ENCODE peak calls at places on chromosomes 4 and X, in ten cellular contexts. V is upper lobe of right lung, K is psoas muscle, W is gastrocnemius medialis, I is heart right ventricle, X is endothelial cell of umbilical vein, Z is kidney, M is PC-3, J is transverse colon, C is vagina. U is an unnamed sample.

GRCh38 chrX:130184857-130185256 is 13.1 kb downstream of the RAB33A start:
- DNase-seq in V (no peak), K (no peak), W (no peak), I (no peak), X (no peak), Z (no peak), M (no peak), J (no peak), C (no peak), U (no peak)

GRCh38 chr4:69497886-69498395 is 2.2 kb upstream of the UGT2B4 start:
- DNase-seq in V (no peak), K (no peak), W (no peak), I (no peak), X (no peak), Z (no peak), M (peak), J (no peak), C (no peak), U (no peak)

GRCh38 chrX:136209016-136209738 is 42.0 kb downstream of the MAP7D3 start:
- DNase-seq in V (peak), K (peak), W (no peak), I (peak), X (peak), Z (no peak), M (peak), J (peak), C (no peak), U (peak)

GRCh38 chr4:149831656-149832208 is 16.1 kb upstream of the IQCM start:
- DNase-seq in V (no peak), K (no peak), W (no peak), I (no peak), X (no peak), Z (no peak), M (peak), J (no peak), C (no peak), U (no peak)

GRCh38 chr4:94439606-94440005 is 12.1 kb upstream of the PDLIM5 start:
- DNase-seq in V (no peak), K (no peak), W (no peak), I (no peak), X (peak), Z (no peak), M (no peak), J (no peak), C (no peak), U (no peak)

GRCh38 chr4:174210952-174211490 is 72.4 kb downstream of the FBXO8 start:
- DNase-seq in V (no peak), K (no peak), W (no peak), I (no peak), X (no peak), Z (no peak), M (peak), J (no peak), C (no peak), U (no peak)

GRCh38 chr4:158013858-158014257 is 159.0 kb downstream of the GASK1B start:
- DNase-seq in V (no peak), K (no peak), W (no peak), I (no peak), X (peak), Z (no peak), M (peak), J (no peak), C (no peak), U (no peak)

GRCh38 chr4:156312261-156312847 is 358.7 kb upstream of the CTSO start:
- DNase-seq in V (no peak), K (no peak), W (no peak), I (no peak), X (no peak), Z (no peak), M (no peak), J (no peak), C (no peak), U (no peak)

GRCh38 chr4:134551348-134551747 is 349.8 kb upstream of the PABPC4L start:
- DNase-seq in V (no peak), K (no peak), W (no peak), I (no peak), X (no peak), Z (no peak), M (no peak), J (no peak), C (no peak), U (no peak)

GRCh38 chrX:87808576-87809243 is 291.1 kb downstream of the KLHL4 start:
- DNase-seq in V (no peak), K (no peak), W (no peak), I (no peak), X (no peak), Z (peak), M (no peak), J (no peak), C (no peak), U (no peak)

GRCh38 chrX:130260316-130260715 is 8.4 kb downstream of the ZNF280C start:
- DNase-seq in V (no peak), K (no peak), W (no peak), I (no peak), X (no peak), Z (no peak), M (peak), J (no peak), C (no peak), U (no peak)

GRCh38 chr4:185549095-185549494 is 13.8 kb upstream of the PDLIM3 start:
- DNase-seq in V (no peak), K (no peak), W (no peak), I (no peak), X (no peak), Z (no peak), M (no peak), J (no peak), C (no peak), U (no peak)

GRCh38 chrX:134520860-134521390 is 61.0 kb downstream of the HPRT1 start:
- DNase-seq in V (no peak), K (no peak), W (no peak), I (no peak), X (peak), Z (no peak), M (peak), J (peak), C (peak), U (peak)

GRCh38 chr4:34733185-34733916 is 1511.0 kb downstream of the ARAP2 start:
- DNase-seq in V (no peak), K (peak), W (peak), I (no peak), X (no peak), Z (no peak), M (no peak), J (no peak), C (no peak), U (no peak)

GRCh38 chr4:53183754-53184153 is 182.1 kb downstream of the SCFD2 start:
- DNase-seq in V (no peak), K (no peak), W (no peak), I (no peak), X (no peak), Z (no peak), M (no peak), J (no peak), C (no peak), U (no peak)

GRCh38 chr4:188578657-188579056 is 439.4 kb downstream of the TRIML1 start:
- DNase-seq in V (no peak), K (no peak), W (no peak), I (no peak), X (no peak), Z (no peak), M (no peak), J (no peak), C (no peak), U (no peak)

GRCh38 chrX:5915783-5916182 is 312.9 kb downstream of the NLGN4X start:
- DNase-seq in V (no peak), K (no peak), W (no peak), I (no peak), X (no peak), Z (no peak), M (no peak), J (no peak), C (no peak), U (no peak)

GRCh38 chr4:8297141-8297601 is 27.6 kb downstream of the HTRA3 start:
- DNase-seq in V (peak), K (peak), W (no peak), I (no peak), X (no peak), Z (peak), M (no peak), J (no peak), C (no peak), U (no peak)

GRCh38 chrX:134631404-134632346 is 26.6 kb downstream of the PLAC1 start:
- DNase-seq in V (no peak), K (peak), W (no peak), I (no peak), X (no peak), Z (no peak), M (no peak), J (peak), C (peak), U (peak)

GRCh38 chr4:113811329-113811728 is 49.8 kb upstream of the CAMK2D start:
- DNase-seq in V (no peak), K (no peak), W (no peak), I (no peak), X (no peak), Z (no peak), M (no peak), J (no peak), C (no peak), U (no peak)

GRCh38 chr4:177441061-177441802 is 1.0 kb downstream of the AGA start:
- DNase-seq in V (no peak), K (no peak), W (no peak), I (no peak), X (no peak), Z (no peak), M (no peak), J (peak), C (no peak), U (no peak)

GRCh38 chrX:44143061-44143602 is 169.9 kb upstream of the NDP start:
- DNase-seq in V (no peak), K (no peak), W (no peak), I (no peak), X (no peak), Z (no peak), M (peak), J (no peak), C (no peak), U (no peak)

GRCh38 chr4:167452922-167453321 is 218.6 kb upstream of the SPOCK3 start:
- DNase-seq in V (no peak), K (no peak), W (no peak), I (no peak), X (no peak), Z (no peak), M (no peak), J (no peak), C (no peak), U (no peak)

GRCh38 chrX:10011991-10012390 is 44.8 kb downstream of the CLDN34 start:
- DNase-seq in V (peak), K (no peak), W (no peak), I (no peak), X (peak), Z (no peak), M (no peak), J (no peak), C (no peak), U (no peak)

GRCh38 chr4:54384563-54384962 is 155.5 kb downstream of the PDGFRA start:
- DNase-seq in V (no peak), K (no peak), W (no peak), I (no peak), X (peak), Z (no peak), M (peak), J (peak), C (no peak), U (peak)

GRCh38 chr4:174058846-174059245 is 224.6 kb downstream of the FBXO8 start:
- DNase-seq in V (no peak), K (no peak), W (no peak), I (no peak), X (no peak), Z (no peak), M (no peak), J (no peak), C (no peak), U (no peak)

GRCh38 chr4:26331380-26331945 is 10.6 kb downstream of the RBPJ start:
- DNase-seq in V (no peak), K (no peak), W (no peak), I (no peak), X (no peak), Z (no peak), M (no peak), J (no peak), C (no peak), U (no peak)

GRCh38 chr4:41142946-41143720 is 71.2 kb downstream of the APBB2 start:
- DNase-seq in V (no peak), K (peak), W (peak), I (peak), X (peak), Z (no peak), M (peak), J (peak), C (peak), U (no peak)

GRCh38 chrX:149199734-149200133 is 305.4 kb downstream of the IDS start:
- DNase-seq in V (no peak), K (no peak), W (no peak), I (no peak), X (no peak), Z (no peak), M (no peak), J (no peak), C (no peak), U (no peak)

GRCh38 chr4:174262624-174263444 is 20.6 kb downstream of the FBXO8 start:
- DNase-seq in V (no peak), K (no peak), W (no peak), I (no peak), X (no peak), Z (no peak), M (no peak), J (no peak), C (no peak), U (no peak)

GRCh38 chrX:20653070-20653469 is 386.4 kb upstream of the RPS6KA3 start:
- DNase-seq in V (no peak), K (no peak), W (no peak), I (no peak), X (no peak), Z (no peak), M (peak), J (no peak), C (no peak), U (no peak)

DNA sequence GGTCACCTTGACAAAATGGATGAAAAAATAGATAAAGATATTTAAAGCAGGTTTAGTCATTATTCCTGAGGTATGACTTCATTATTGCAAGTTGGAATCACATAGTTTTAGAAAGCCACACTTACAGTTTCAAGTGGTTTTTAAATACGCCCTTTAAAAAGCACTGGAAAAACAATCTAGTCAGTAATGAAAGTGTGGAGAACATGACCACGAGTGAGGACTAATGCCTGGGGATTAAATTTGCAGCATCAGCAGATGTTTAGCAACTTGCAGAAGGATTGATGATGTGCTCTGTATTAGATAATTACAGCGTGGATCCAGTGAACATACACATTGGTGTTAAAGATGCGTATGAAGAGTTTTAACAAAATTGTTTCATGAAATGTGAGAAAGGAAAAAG is 5.9 kb downstream of the SPARCL1 start:
- DNase-seq in V (no peak), K (no peak), W (no peak), I (no peak), X (no peak), Z (no peak), M (no peak), J (no peak), C (no peak), U (no peak)
- H3K27ac ChIP-seq in V (peak), K (peak), W (peak), I (peak), X (no peak), Z (peak), M (no peak), J (peak), C (peak), U (no peak)

GRCh38 chr4:85370400-85371032 is 104.4 kb upstream of the ARHGAP24 start:
- DNase-seq in V (no peak), K (peak), W (peak), I (no peak), X (peak), Z (no peak), M (peak), J (peak), C (no peak), U (peak)
- TF ChIP-seq CTCF in V (peak), K (peak), W (peak), I (peak), X (peak), Z (peak), M (peak), J (peak), C (no peak), U (peak)

GRCh38 chrX:17736478-17736855 is 826 bp upstream of the SCML1 start:
- DNase-seq in V (no peak), K (no peak), W (no peak), I (no peak), X (no peak), Z (no peak), M (peak), J (no peak), C (no peak), U (no peak)
- H3K4me3 ChIP-seq in V (peak), K (peak), W (peak), I (peak), X (peak), Z (peak), M (peak), J (no peak), C (peak), U (peak)

GRCh38 chrX:40084471-40084870 is 13.3 kb downstream of the BCOR start:
- DNase-seq in V (no peak), K (no peak), W (no peak), I (no peak), X (no peak), Z (peak), M (no peak), J (no peak), C (no peak), U (no peak)
- H3K27ac ChIP-seq in V (no peak), K (no peak), W (no peak), I (no peak), X (no peak), Z (no peak), M (peak), J (peak), C (no peak), U (peak)

GRCh38 chr4:44760142-44760898 is 34.0 kb upstream of the GNPDA2 start:
- DNase-seq in V (no peak), K (no peak), W (no peak), I (no peak), X (peak), Z (no peak), M (peak), J (no peak), C (no peak), U (peak)
- TF ChIP-seq CTCF in V (peak), K (peak), W (peak), I (peak), X (peak), Z (peak), M (peak), J (peak), C (peak), U (no peak)

U was measured in WERI-Rb-1.